ENCODE peak calls at places on chromosomes 7 and 10, in eight cellular contexts. One of them, this sample, is unnamed.

GRCh38 chr7:101814996-101815825 is 2.2 kb upstream of the CUX1 start:
- DNase-seq in dermis blood vessel endothelial cell: peak
- DNase-seq in NCI-H69: peak
- DNase-seq in iPS-NIHi11: peak
- DNase-seq in memory B cell: peak
- DNase-seq in MM.1S: peak
- DNase-seq in right lobe of liver: peak
- DNase-seq in HS-27A: no peak
- DNase-seq in this sample: peak

GRCh38 chr10:70613941-70614340 is 11.4 kb upstream of the PRF1 start:
- DNase-seq in dermis blood vessel endothelial cell: no peak
- DNase-seq in NCI-H69: no peak
- DNase-seq in iPS-NIHi11: no peak
- DNase-seq in memory B cell: no peak
- DNase-seq in MM.1S: peak
- DNase-seq in right lobe of liver: no peak
- DNase-seq in HS-27A: no peak
- DNase-seq in this sample: no peak

GRCh38 chr10:70903262-70903921 is 15.0 kb upstream of the PCBD1 start:
- DNase-seq in dermis blood vessel endothelial cell: peak
- DNase-seq in NCI-H69: peak
- DNase-seq in iPS-NIHi11: peak
- DNase-seq in memory B cell: no peak
- DNase-seq in MM.1S: peak
- DNase-seq in right lobe of liver: peak
- DNase-seq in HS-27A: no peak
- DNase-seq in this sample: no peak

GRCh38 chr10:84095821-84096497 is 43.4 kb upstream of the GHITM start:
- DNase-seq in dermis blood vessel endothelial cell: peak
- DNase-seq in NCI-H69: no peak
- DNase-seq in iPS-NIHi11: no peak
- DNase-seq in memory B cell: no peak
- DNase-seq in MM.1S: no peak
- DNase-seq in right lobe of liver: no peak
- DNase-seq in HS-27A: no peak
- DNase-seq in this sample: no peak

GRCh38 chr10:52486840-52487611 is 172.9 kb downstream of the DKK1 start:
- DNase-seq in dermis blood vessel endothelial cell: peak
- DNase-seq in NCI-H69: no peak
- DNase-seq in iPS-NIHi11: no peak
- DNase-seq in memory B cell: no peak
- DNase-seq in MM.1S: peak
- DNase-seq in right lobe of liver: no peak
- DNase-seq in HS-27A: peak
- DNase-seq in this sample: no peak

GRCh38 chr10:72426982-72427381 is 72.3 kb upstream of the DNAJB12 start:
- DNase-seq in dermis blood vessel endothelial cell: peak
- DNase-seq in NCI-H69: peak
- DNase-seq in iPS-NIHi11: peak
- DNase-seq in memory B cell: no peak
- DNase-seq in MM.1S: no peak
- DNase-seq in right lobe of liver: no peak
- DNase-seq in HS-27A: no peak
- DNase-seq in this sample: no peak

GRCh38 chr10:3452683-3453388 is 280.3 kb upstream of the PITRM1 start:
- DNase-seq in dermis blood vessel endothelial cell: peak
- DNase-seq in NCI-H69: no peak
- DNase-seq in iPS-NIHi11: no peak
- DNase-seq in memory B cell: no peak
- DNase-seq in MM.1S: no peak
- DNase-seq in right lobe of liver: no peak
- DNase-seq in HS-27A: peak
- DNase-seq in this sample: no peak

GRCh38 chr7:142886866-142887265 is 1.3 kb upstream of the TRPV6 start:
- DNase-seq in dermis blood vessel endothelial cell: no peak
- DNase-seq in NCI-H69: no peak
- DNase-seq in iPS-NIHi11: no peak
- DNase-seq in memory B cell: no peak
- DNase-seq in MM.1S: no peak
- DNase-seq in right lobe of liver: no peak
- DNase-seq in HS-27A: no peak
- DNase-seq in this sample: no peak

GRCh38 chr10:91284486-91285090 is 64.1 kb downstream of the PCGF5 start:
- DNase-seq in dermis blood vessel endothelial cell: no peak
- DNase-seq in NCI-H69: no peak
- DNase-seq in iPS-NIHi11: no peak
- DNase-seq in memory B cell: no peak
- DNase-seq in MM.1S: no peak
- DNase-seq in right lobe of liver: no peak
- DNase-seq in HS-27A: no peak
- DNase-seq in this sample: no peak

GRCh38 chr7:98826400-98826799 is 43.4 kb downstream of the TMEM130 start:
- DNase-seq in dermis blood vessel endothelial cell: no peak
- DNase-seq in NCI-H69: no peak
- DNase-seq in iPS-NIHi11: no peak
- DNase-seq in memory B cell: no peak
- DNase-seq in MM.1S: no peak
- DNase-seq in right lobe of liver: no peak
- DNase-seq in HS-27A: no peak
- DNase-seq in this sample: no peak

GRCh38 chr10:47374611-47375536 is 9.2 kb downstream of the ZNF488 start:
- DNase-seq in dermis blood vessel endothelial cell: no peak
- DNase-seq in NCI-H69: no peak
- DNase-seq in iPS-NIHi11: no peak
- DNase-seq in memory B cell: no peak
- DNase-seq in MM.1S: no peak
- DNase-seq in right lobe of liver: no peak
- DNase-seq in HS-27A: no peak
- DNase-seq in this sample: no peak

GRCh38 chr7:142181966-142182365 is 70.4 kb downstream of the MGAM2 start:
- DNase-seq in dermis blood vessel endothelial cell: no peak
- DNase-seq in NCI-H69: no peak
- DNase-seq in iPS-NIHi11: no peak
- DNase-seq in memory B cell: no peak
- DNase-seq in MM.1S: no peak
- DNase-seq in right lobe of liver: no peak
- DNase-seq in HS-27A: no peak
- DNase-seq in this sample: no peak

GRCh38 chr10:49539320-49539885 is 482 bp upstream of the ERCC6 start:
- DNase-seq in dermis blood vessel endothelial cell: peak
- DNase-seq in NCI-H69: peak
- DNase-seq in iPS-NIHi11: peak
- DNase-seq in memory B cell: no peak
- DNase-seq in MM.1S: peak
- DNase-seq in right lobe of liver: peak
- DNase-seq in HS-27A: no peak
- DNase-seq in this sample: peak

GRCh38 chr10:132554991-132555647 is 17.5 kb downstream of the INPP5A start:
- DNase-seq in dermis blood vessel endothelial cell: peak
- DNase-seq in NCI-H69: no peak
- DNase-seq in iPS-NIHi11: no peak
- DNase-seq in memory B cell: peak
- DNase-seq in MM.1S: no peak
- DNase-seq in right lobe of liver: peak
- DNase-seq in HS-27A: no peak
- DNase-seq in this sample: no peak

GRCh38 chr7:70098133-70098561 is 499.9 kb downstream of the AUTS2 start:
- DNase-seq in dermis blood vessel endothelial cell: no peak
- DNase-seq in NCI-H69: peak
- DNase-seq in iPS-NIHi11: no peak
- DNase-seq in memory B cell: no peak
- DNase-seq in MM.1S: no peak
- DNase-seq in right lobe of liver: no peak
- DNase-seq in HS-27A: no peak
- DNase-seq in this sample: no peak

GRCh38 chr10:21927601-21928000 is 75.9 kb downstream of the DNAJC1 start:
- DNase-seq in dermis blood vessel endothelial cell: no peak
- DNase-seq in NCI-H69: no peak
- DNase-seq in iPS-NIHi11: no peak
- DNase-seq in memory B cell: no peak
- DNase-seq in MM.1S: no peak
- DNase-seq in right lobe of liver: no peak
- DNase-seq in HS-27A: peak
- DNase-seq in this sample: no peak

GRCh38 chr7:16787141-16787540 is 17.7 kb downstream of the AGR2 start:
- DNase-seq in dermis blood vessel endothelial cell: no peak
- DNase-seq in NCI-H69: no peak
- DNase-seq in iPS-NIHi11: no peak
- DNase-seq in memory B cell: no peak
- DNase-seq in MM.1S: no peak
- DNase-seq in right lobe of liver: no peak
- DNase-seq in HS-27A: no peak
- DNase-seq in this sample: no peak

GRCh38 chr10:25017247-25017590 is 807 bp downstream of the THNSL1 start:
- DNase-seq in dermis blood vessel endothelial cell: peak
- DNase-seq in NCI-H69: peak
- DNase-seq in iPS-NIHi11: peak
- DNase-seq in memory B cell: no peak
- DNase-seq in MM.1S: no peak
- DNase-seq in right lobe of liver: no peak
- DNase-seq in HS-27A: peak
- DNase-seq in this sample: no peak

GRCh38 chr10:128007971-128008370 is 101.1 kb downstream of the PTPRE start:
- DNase-seq in dermis blood vessel endothelial cell: no peak
- DNase-seq in NCI-H69: no peak
- DNase-seq in iPS-NIHi11: no peak
- DNase-seq in memory B cell: no peak
- DNase-seq in MM.1S: no peak
- DNase-seq in right lobe of liver: no peak
- DNase-seq in HS-27A: no peak
- DNase-seq in this sample: no peak

GRCh38 chr7:82430518-82431465 is 12.8 kb downstream of the CACNA2D1 start:
- DNase-seq in dermis blood vessel endothelial cell: no peak
- DNase-seq in NCI-H69: no peak
- DNase-seq in iPS-NIHi11: no peak
- DNase-seq in memory B cell: no peak
- DNase-seq in MM.1S: peak
- DNase-seq in right lobe of liver: no peak
- DNase-seq in HS-27A: no peak
- DNase-seq in this sample: no peak

GRCh38 chr7:15828881-15829280 is 142.4 kb upstream of the MEOX2 start:
- DNase-seq in dermis blood vessel endothelial cell: no peak
- DNase-seq in NCI-H69: no peak
- DNase-seq in iPS-NIHi11: no peak
- DNase-seq in memory B cell: no peak
- DNase-seq in MM.1S: no peak
- DNase-seq in right lobe of liver: no peak
- DNase-seq in HS-27A: no peak
- DNase-seq in this sample: no peak

GRCh38 chr10:126177414-126178030 is 210.8 kb downstream of the ADAM12 start:
- DNase-seq in dermis blood vessel endothelial cell: no peak
- DNase-seq in NCI-H69: no peak
- DNase-seq in iPS-NIHi11: peak
- DNase-seq in memory B cell: no peak
- DNase-seq in MM.1S: no peak
- DNase-seq in right lobe of liver: no peak
- DNase-seq in HS-27A: no peak
- DNase-seq in this sample: no peak

GRCh38 chr7:128322040-128322643 is 21.6 kb downstream of the RBM28 start:
- DNase-seq in dermis blood vessel endothelial cell: peak
- DNase-seq in NCI-H69: peak
- DNase-seq in iPS-NIHi11: peak
- DNase-seq in memory B cell: no peak
- DNase-seq in MM.1S: peak
- DNase-seq in right lobe of liver: no peak
- DNase-seq in HS-27A: no peak
- DNase-seq in this sample: no peak

GRCh38 chr10:93152136-93152535 is 78.4 kb downstream of the CYP26A1 start:
- DNase-seq in dermis blood vessel endothelial cell: peak
- DNase-seq in NCI-H69: no peak
- DNase-seq in iPS-NIHi11: no peak
- DNase-seq in memory B cell: no peak
- DNase-seq in MM.1S: no peak
- DNase-seq in right lobe of liver: no peak
- DNase-seq in HS-27A: peak
- DNase-seq in this sample: no peak

GRCh38 chr7:45102785-45103712 is 8.4 kb downstream of the TBRG4 start:
- DNase-seq in dermis blood vessel endothelial cell: no peak
- DNase-seq in NCI-H69: no peak
- DNase-seq in iPS-NIHi11: no peak
- DNase-seq in memory B cell: no peak
- DNase-seq in MM.1S: no peak
- DNase-seq in right lobe of liver: no peak
- DNase-seq in HS-27A: no peak
- DNase-seq in this sample: no peak

This sample was measured in activated T-helper 9 cell treated with anti-CD3 and anti-CD28 coated beads, Interleukin-2, amount 50 U/mL, for 16 hours.